ENCODE peak calls at places on chromosomes 16 and 17, in eight cellular contexts. S is activated T-cell treated with anti-CD3 and anti-CD28 coated beads, Interleukin-2, amount 50 U/mL, for 72 hours; H is bronchial epithelial cell; W is HEK293T; Z is lower lobe of right lung; F is body of pancreas; V is fibroblast of the conjunctiva; J is mesothelial cell of epicardium. D is an unnamed sample.

GRCh38 chr16:11283820-11284248 is 2.7 kb upstream of the PRM1 start:
- DNase-seq in S (no peak), H (no peak), W (no peak), Z (no peak), F (no peak), V (no peak), J (no peak), D (no peak)

GRCh38 chr16:58661199-58661830 is 23.3 kb downstream of the SLC38A7 start:
- DNase-seq in S (peak), H (peak), W (peak), Z (no peak), F (peak), V (peak), J (no peak), D (peak)

GRCh38 chr16:15811778-15812750 is 44.8 kb downstream of the MYH11 start:
- DNase-seq in S (no peak), H (peak), W (no peak), Z (no peak), F (peak), V (peak), J (no peak), D (no peak)

GRCh38 chr16:89173629-89173921 is 2.0 kb downstream of the CDH15 start:
- DNase-seq in S (no peak), H (no peak), W (no peak), Z (no peak), F (no peak), V (no peak), J (no peak), D (no peak)

GRCh38 chr16:4461250-4462085 is 13.0 kb downstream of the NMRAL1 start:
- DNase-seq in S (no peak), H (no peak), W (no peak), Z (no peak), F (no peak), V (no peak), J (no peak), D (peak)

GRCh38 chr17:76139801-76140660 is 1.0 kb downstream of the FOXJ1 start:
- DNase-seq in S (peak), H (no peak), W (no peak), Z (peak), F (no peak), V (no peak), J (no peak), D (no peak)

GRCh38 chr17:66177048-66177447 is 14.9 kb downstream of the CEP112 start:
- DNase-seq in S (no peak), H (no peak), W (no peak), Z (no peak), F (no peak), V (no peak), J (no peak), D (no peak)

GRCh38 chr17:27906238-27906603 is 13.1 kb upstream of the LYRM9 start:
- DNase-seq in S (no peak), H (no peak), W (no peak), Z (no peak), F (no peak), V (no peak), J (no peak), D (no peak)

GRCh38 chr17:76585649-76586593 is at the start of gene ST6GALNAC2:
- DNase-seq in S (peak), H (peak), W (peak), Z (peak), F (peak), V (no peak), J (peak), D (no peak)

GRCh38 chr17:10041916-10042588 is 137.0 kb upstream of the RCVRN start:
- DNase-seq in S (no peak), H (no peak), W (no peak), Z (no peak), F (no peak), V (no peak), J (no peak), D (no peak)

GRCh38 chr16:29839822-29840221 is 19.6 kb downstream of the MVP start:
- DNase-seq in S (no peak), H (no peak), W (no peak), Z (no peak), F (no peak), V (no peak), J (no peak), D (no peak)

GRCh38 chr17:45052052-45052772 is 780 bp upstream of the DCAKD start:
- DNase-seq in S (peak), H (peak), W (no peak), Z (peak), F (peak), V (no peak), J (peak), D (no peak)

GRCh38 chr17:49197346-49197998 is 12.9 kb downstream of the GNGT2 start:
- DNase-seq in S (no peak), H (peak), W (no peak), Z (no peak), F (no peak), V (no peak), J (no peak), D (no peak)

GRCh38 chr17:48577946-48578615 is at the start of gene HOXB4:
- DNase-seq in S (peak), H (no peak), W (no peak), Z (peak), F (no peak), V (no peak), J (peak), D (no peak)

GRCh38 chr16:12147681-12148479 is 171.3 kb downstream of the SNX29 start:
- DNase-seq in S (no peak), H (no peak), W (no peak), Z (no peak), F (no peak), V (no peak), J (no peak), D (no peak)

GRCh38 chr17:13635951-13636350 is 34.2 kb upstream of the HS3ST3A1 start:
- DNase-seq in S (no peak), H (peak), W (no peak), Z (no peak), F (no peak), V (no peak), J (no peak), D (no peak)

GRCh38 chr17:7688808-7689316 is 585 bp downstream of the WRAP53 start:
- DNase-seq in S (no peak), H (no peak), W (no peak), Z (no peak), F (no peak), V (no peak), J (no peak), D (no peak)

GRCh38 chr16:29900102-29900887 is at the start of gene ASPHD1:
- DNase-seq in S (peak), H (peak), W (peak), Z (peak), F (peak), V (no peak), J (peak), D (no peak)

GRCh38 chr17:43438626-43439529 is 40.1 kb downstream of the ARL4D start:
- DNase-seq in S (no peak), H (no peak), W (no peak), Z (no peak), F (no peak), V (no peak), J (no peak), D (peak)

GRCh38 chr16:17301184-17301583 is 169.6 kb downstream of the XYLT1 start:
- DNase-seq in S (no peak), H (no peak), W (no peak), Z (no peak), F (no peak), V (no peak), J (no peak), D (no peak)

GRCh38 chr17:55585629-55586028 is 74.4 kb upstream of the SMIM36 start:
- DNase-seq in S (no peak), H (peak), W (no peak), Z (no peak), F (no peak), V (no peak), J (no peak), D (no peak)

GRCh38 chr17:20999841-21000532 is 42.8 kb downstream of the USP22 start:
- DNase-seq in S (no peak), H (no peak), W (no peak), Z (no peak), F (no peak), V (no peak), J (no peak), D (no peak)

GRCh38 chr16:13517856-13518255 is 402.1 kb upstream of the ERCC4 start:
- DNase-seq in S (no peak), H (no peak), W (no peak), Z (no peak), F (no peak), V (no peak), J (no peak), D (no peak)

GRCh38 chr17:80103061-80103481 is 1.7 kb downstream of the GAA start:
- DNase-seq in S (no peak), H (peak), W (no peak), Z (no peak), F (no peak), V (no peak), J (no peak), D (no peak)

GRCh38 chr17:46000757-46001156 is 1.7 kb downstream of the STH start:
- DNase-seq in S (no peak), H (no peak), W (no peak), Z (no peak), F (no peak), V (no peak), J (no peak), D (no peak)

GRCh38 chr17:63997341-63998048 is 656 bp upstream of the PRR29 start:
- DNase-seq in S (no peak), H (no peak), W (no peak), Z (peak), F (no peak), V (no peak), J (no peak), D (no peak)

GRCh38 chr17:8408371-8408770 is 10.7 kb upstream of the RNF222 start:
- DNase-seq in S (no peak), H (peak), W (no peak), Z (no peak), F (no peak), V (no peak), J (no peak), D (no peak)

GRCh38 chr16:85162478-85163277 is 50.4 kb upstream of the CIBAR2 start:
- DNase-seq in S (no peak), H (no peak), W (no peak), Z (no peak), F (no peak), V (peak), J (peak), D (peak)

GRCh38 chr16:84448444-84448843 is 56.0 kb downstream of the MEAK7 start:
- DNase-seq in S (no peak), H (no peak), W (no peak), Z (peak), F (no peak), V (no peak), J (no peak), D (no peak)

GRCh38 chr16:88905563-88905962 is 39.1 kb upstream of the PABPN1L start:
- DNase-seq in S (peak), H (no peak), W (peak), Z (no peak), F (no peak), V (no peak), J (no peak), D (no peak)

GRCh38 chr17:12133183-12133582 is 112.5 kb downstream of the MAP2K4 start:
- DNase-seq in S (no peak), H (no peak), W (no peak), Z (no peak), F (no peak), V (no peak), J (no peak), D (no peak)

GRCh38 chr17:83179378-83179777 is 100.0 kb downstream of the METRNL start:
- DNase-seq in S (no peak), H (no peak), W (no peak), Z (no peak), F (no peak), V (no peak), J (peak), D (no peak)

GRCh38 chr16:10923650-10924214 is 18.5 kb downstream of the DEXI start:
- DNase-seq in S (no peak), H (no peak), W (no peak), Z (no peak), F (peak), V (no peak), J (no peak), D (no peak)